ENCODE peak calls at places on chromosome 10, in seven cellular contexts. E is brain pericyte; C is MCF 10A; D is body of pancreas; G is effector CD4-positive, alpha-beta T cell; H is fibroblast of villous mesenchyme; X is brain microvascular endothelial cell. L is an unnamed sample.

GRCh38 chr10:48976208-48976607 is 36.6 kb upstream of the LRRC18 start:
- DNase-seq in E (no peak), C (peak; percentile 58), D (no peak), G (no peak), H (peak; percentile 18), X (no peak), L (no peak)

GRCh38 chr10:24951201-24952145 is 933 bp downstream of the PRTFDC1 start:
- DNase-seq in E (no peak), C (no peak), D (no peak), G (no peak), H (peak; percentile 57), X (no peak), L (no peak)

GRCh38 chr10:129730272-129730992 is 233.6 kb downstream of the EBF3 start:
- DNase-seq in E (no peak), C (no peak), D (no peak), G (no peak), H (no peak), X (no peak), L (no peak)

GRCh38 chr10:101660268-101660667 is 34.7 kb downstream of the FBXW4 start:
- DNase-seq in E (no peak), C (no peak), D (no peak), G (no peak), H (no peak), X (no peak), L (no peak)

GRCh38 chr10:100020883-100021248 is 11.1 kb upstream of the DNMBP start:
- DNase-seq in E (no peak), C (no peak), D (no peak), G (no peak), H (no peak), X (no peak), L (no peak)

GRCh38 chr10:98101366-98101765 is 33.1 kb upstream of the R3HCC1L start:
- DNase-seq in E (no peak), C (no peak), D (no peak), G (no peak), H (no peak), X (no peak), L (no peak)

GRCh38 chr10:60732240-60733188 is 45.8 kb upstream of the CDK1 start:
- DNase-seq in E (no peak), C (peak; percentile 54), D (peak; percentile 55), G (peak; percentile 38), H (no peak), X (no peak), L (no peak)

GRCh38 chr10:99880071-99880835 is 97.8 kb downstream of the ABCC2 start:
- DNase-seq in E (no peak), C (no peak), D (no peak), G (no peak), H (peak; percentile 86), X (peak; percentile 48), L (no peak)

GRCh38 chr10:6347391-6347951 is 144.7 kb downstream of the PFKFB3 start:
- DNase-seq in E (no peak), C (no peak), D (no peak), G (peak; percentile 51), H (no peak), X (no peak), L (peak; percentile 27)

GRCh38 chr10:48882881-48883280 is 56.8 kb downstream of the LRRC18 start:
- DNase-seq in E (no peak), C (no peak), D (no peak), G (no peak), H (no peak), X (no peak), L (no peak)

GRCh38 chr10:62352356-62352963 is 21.7 kb upstream of the ZNF365 start:
- DNase-seq in E (no peak), C (peak; percentile 0), D (no peak), G (no peak), H (peak; percentile 14), X (peak; percentile 59), L (no peak)

GRCh38 chr10:70191161-70191770 is 21.0 kb upstream of the SAR1A start:
- DNase-seq in E (no peak), C (peak; percentile 23), D (no peak), G (no peak), H (no peak), X (no peak), L (no peak)

GRCh38 chr10:74334221-74334620 is 183.2 kb downstream of the ADK start:
- DNase-seq in E (no peak), C (no peak), D (no peak), G (no peak), H (no peak), X (no peak), L (no peak)

GRCh38 chr10:80394358-80394916 is 13.9 kb upstream of the PRXL2A start:
- DNase-seq in E (no peak), C (no peak), D (no peak), G (no peak), H (no peak), X (no peak), L (no peak)

GRCh38 chr10:35409094-35409582 is 72.8 kb downstream of the CCNY start:
- DNase-seq in E (peak; percentile 71), C (peak; percentile 73), D (peak; percentile 61), G (no peak), H (peak; percentile 88), X (peak; percentile 73), L (no peak)

GRCh38 chr10:116162851-116163250 is 110.2 kb downstream of the GFRA1 start:
- DNase-seq in E (no peak), C (no peak), D (peak; percentile 74), G (no peak), H (no peak), X (no peak), L (no peak)